ENCODE peak calls at places on chromosomes 3 and 15, in seven cellular contexts. L is H1, N is SK-N-SH, V is HCT116, C is HepG2, G is GM12878, B is K562. U is an unnamed sample.

GRCh38 chr15:29924750-29925149 is 102.5 kb upstream of the TJP1 start:
- DNase-seq in L (peak; percentile 86), N (no peak), V (no peak), C (peak; percentile 60), G (no peak), B (no peak), U (peak; percentile 87)

GRCh38 chr3:193049901-193050300 is 132.2 kb upstream of the MB21D2 start:
- DNase-seq in L (no peak), N (no peak), V (no peak), C (no peak), G (no peak), B (no peak), U (no peak)

GRCh38 chr15:43493687-43494472 is 924 bp upstream of the TP53BP1 start:
- DNase-seq in L (no peak), N (no peak), V (no peak), C (no peak), G (no peak), B (peak; percentile 35), U (no peak)

GRCh38 chr15:47802216-47802615 is 84.9 kb downstream of the SEMA6D start:
- DNase-seq in L (no peak), N (no peak), V (no peak), C (no peak), G (no peak), B (no peak), U (no peak)

GRCh38 chr3:176037636-176038035 is 1159.6 kb downstream of the TBL1XR1 start:
- DNase-seq in L (no peak), N (no peak), V (no peak), C (no peak), G (no peak), B (no peak), U (no peak)

GRCh38 chr15:31511707-31512310 is 185.2 kb downstream of the KLF13 start:
- DNase-seq in L (no peak), N (no peak), V (no peak), C (no peak), G (peak; percentile 25), B (no peak), U (no peak)

GRCh38 chr15:96331141-96331941 is 841 bp downstream of the NR2F2 start:
- DNase-seq in L (no peak), N (peak; percentile 76), V (no peak), C (no peak), G (no peak), B (peak; percentile 38), U (no peak)

GRCh38 chr15:43440721-43441281 is 52.2 kb downstream of the TP53BP1 start:
- DNase-seq in L (peak; percentile 15), N (peak; percentile 43), V (peak; percentile 62), C (peak; percentile 84), G (peak; percentile 12), B (peak; percentile 81), U (peak; percentile 36)

GRCh38 chr3:65883614-65884013 is 155.1 kb downstream of the MAGI1 start:
- DNase-seq in L (no peak), N (peak; percentile 29), V (no peak), C (peak; percentile 24), G (no peak), B (no peak), U (no peak)

GRCh38 chr3:10927551-10927950 is 65.0 kb upstream of the SLC6A1 start:
- DNase-seq in L (no peak), N (no peak), V (no peak), C (no peak), G (no peak), B (no peak), U (no peak)

GRCh38 chr3:68666409-68667193 is 265.7 kb downstream of the TAFA4 start:
- DNase-seq in L (no peak), N (no peak), V (no peak), C (no peak), G (no peak), B (no peak), U (peak; percentile 22)

GRCh38 chr3:73511555-73511954 is 113.2 kb downstream of the PDZRN3 start:
- DNase-seq in L (no peak), N (no peak), V (no peak), C (no peak), G (no peak), B (no peak), U (peak; percentile 20)

GRCh38 chr3:194637541-194638400 is 4.6 kb upstream of the TMEM44 start:
- DNase-seq in L (no peak), N (no peak), V (no peak), C (no peak), G (no peak), B (no peak), U (no peak)

GRCh38 chr3:197830308-197830966 is 39.4 kb downstream of the LRCH3 start:
- DNase-seq in L (no peak), N (no peak), V (no peak), C (no peak), G (no peak), B (no peak), U (no peak)

GRCh38 chr3:30473374-30474051 is 132.9 kb upstream of the TGFBR2 start:
- DNase-seq in L (no peak), N (no peak), V (no peak), C (no peak), G (no peak), B (no peak), U (no peak)

GRCh38 chr3:134749802-134750553 is 45.1 kb upstream of the EPHB1 start:
- DNase-seq in L (no peak), N (no peak), V (no peak), C (no peak), G (no peak), B (no peak), U (no peak)

GRCh38 chr3:15601046-15601398 is 347 bp downstream of the HACL1 start:
- DNase-seq in L (no peak), N (no peak), V (no peak), C (no peak), G (no peak), B (no peak), U (no peak)

GRCh38 chr15:81498314-81498713 is 124.3 kb upstream of the TMC3 start:
- DNase-seq in L (no peak), N (no peak), V (no peak), C (no peak), G (no peak), B (no peak), U (peak; percentile 8)

GRCh38 chr3:63724987-63725386 is 72.5 kb downstream of the SNTN start:
- DNase-seq in L (peak; percentile 50), N (peak; percentile 7), V (no peak), C (no peak), G (no peak), B (no peak), U (peak; percentile 32)

GRCh38 chr15:38954090-38954489 is 389.5 kb upstream of the RASGRP1 start:
- DNase-seq in L (no peak), N (no peak), V (no peak), C (no peak), G (no peak), B (no peak), U (no peak)

GRCh38 chr15:90379263-90379662 is 8.8 kb upstream of the IQGAP1 start:
- DNase-seq in L (no peak), N (no peak), V (no peak), C (no peak), G (no peak), B (no peak), U (no peak)

DNA sequence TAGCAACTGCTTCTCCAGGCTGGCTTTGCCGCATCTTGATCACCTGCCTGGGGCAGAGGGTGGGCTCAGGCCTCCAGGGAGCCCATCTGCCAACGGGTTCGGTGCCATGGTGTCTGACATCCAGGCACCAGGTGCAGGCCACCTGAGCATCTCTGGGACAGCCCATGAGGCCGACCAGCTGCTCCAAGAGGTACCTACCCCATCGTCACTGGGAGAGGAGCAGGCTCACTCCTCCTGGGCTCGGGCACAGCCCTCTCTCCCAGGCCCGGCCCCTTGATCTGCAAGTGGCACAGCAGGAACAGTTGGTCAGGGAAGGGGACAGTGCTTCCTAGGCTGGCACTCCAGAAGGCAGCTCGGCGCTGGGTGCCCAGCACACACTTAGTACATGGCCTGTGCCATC is 21.9 kb downstream of the TPRA1 start:
- DNase-seq in L (no peak), N (no peak), V (no peak), C (no peak), G (no peak), B (no peak), U (no peak)
- TF ChIP-seq YY1 in L (no peak), N (no peak), V (no peak), C (no peak), G (no peak), B (no peak), U (no peak)

GRCh38 chr15:60116456-60117089 is 112.5 kb downstream of the FOXB1 start:
- DNase-seq in L (no peak), N (no peak), V (no peak), C (no peak), G (no peak), B (no peak), U (no peak)

GRCh38 chr15:60120100-60120499 is 116.0 kb downstream of the FOXB1 start:
- DNase-seq in L (no peak), N (no peak), V (no peak), C (no peak), G (no peak), B (no peak), U (peak; percentile 42)

GRCh38 chr15:60119101-60119500 is 115.0 kb downstream of the FOXB1 start:
- DNase-seq in L (no peak), N (no peak), V (no peak), C (no peak), G (no peak), B (no peak), U (no peak)

GRCh38 chr15:60118564-60119080 is 114.5 kb downstream of the FOXB1 start:
- DNase-seq in L (no peak), N (no peak), V (no peak), C (no peak), G (no peak), B (no peak), U (no peak)

DNA sequence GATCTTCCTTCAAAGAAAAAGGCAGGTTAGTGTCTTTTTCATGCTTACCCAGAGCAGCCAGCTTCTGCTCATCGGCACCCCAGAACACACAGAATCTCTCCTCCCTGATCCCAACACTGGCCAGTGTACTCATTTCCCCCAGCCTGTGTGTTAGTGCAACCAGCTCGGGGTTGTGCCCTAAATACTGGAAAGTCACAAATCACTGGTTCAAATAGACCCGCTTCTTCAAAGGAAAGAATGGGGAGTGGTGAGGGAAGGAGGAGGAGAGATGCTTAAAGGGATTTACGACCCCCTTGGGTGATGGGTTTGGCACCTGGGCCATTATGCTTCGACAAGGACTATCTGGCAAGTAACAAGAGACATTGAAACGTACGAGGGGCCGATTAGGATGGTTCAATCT is 114.0 kb downstream of the FOXB1 start:
- DNase-seq in L (peak; percentile 46), N (no peak), V (no peak), C (no peak), G (no peak), B (no peak), U (peak; percentile 71)
- H3K9ac ChIP-seq in L (no peak overlapping the region), N (no peak overlapping the region), V (no peak overlapping the region), C (no peak overlapping the region), G (no peak overlapping the region), B (no peak overlapping the region), U (no peak overlapping the region)

GRCh38 chr15:75140080-75140879 is 61.4 kb upstream of the C15orf39 start:
- DNase-seq in L (no peak), N (no peak), V (no peak), C (peak; percentile 99), G (no peak), B (peak; percentile 70), U (peak; percentile 68)
- H3K9me3 ChIP-seq in L (peaks cover 25% of the 10 kb centered on the region), N (peaks cover 5% of the 10 kb centered on the region), V (peaks cover 14% of the 10 kb centered on the region), C (peaks cover 14% of the 10 kb centered on the region), G (peaks cover 26% of the 10 kb centered on the region), B (peaks cover 9% of the 10 kb centered on the region), U (peaks cover 44% of the 10 kb centered on the region)

DNA sequence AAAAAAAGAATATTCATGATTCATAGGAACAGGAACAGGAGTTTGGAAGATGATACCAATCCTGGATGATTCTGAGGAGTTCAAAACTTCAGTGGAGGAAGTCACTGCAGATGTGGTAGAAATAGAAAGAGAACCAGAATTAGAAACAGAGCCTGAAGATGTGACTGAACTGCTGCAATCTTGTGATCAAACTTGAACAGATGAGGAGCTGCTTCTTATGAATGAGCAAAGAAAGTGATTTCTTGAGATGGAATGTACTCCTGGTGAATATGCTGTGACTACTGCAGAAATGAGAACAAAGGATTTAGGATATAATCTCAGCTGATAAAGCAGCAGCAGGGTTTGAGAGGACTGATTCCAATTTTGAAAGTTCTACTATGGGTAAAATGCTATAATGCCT is 72.7 kb downstream of the GSK3B start:
- DNase-seq in L (no peak), N (no peak), V (no peak), C (no peak), G (no peak), B (no peak), U (no peak)
- TF ChIP-seq YY1 in L (no peak), N (no peak), V (no peak), C (no peak), G (no peak), B (no peak), U (no peak)

U was measured in NT2/D1.